ENCODE peak calls at places on chromosomes 16 and 17, in four cellular contexts. One of them, this sample, is unnamed.

GRCh38 chr17:43732961-43733360 is 25.6 kb downstream of the SOST start:
- DNase-seq in psoas muscle: no peak
- DNase-seq in mammary epithelial cell: peak
- DNase-seq in fibroblast of lung: peak
- DNase-seq in this sample: no peak

GRCh38 chr16:84237994-84238750 is 1.6 kb downstream of the KCNG4 start:
- DNase-seq in fibroblast of lung: no peak
- DNase-seq in mammary epithelial cell: no peak
- DNase-seq in psoas muscle: no peak
- DNase-seq in this sample: no peak

GRCh38 chr16:31186176-31186575 is 6.2 kb downstream of the FUS start:
- DNase-seq in mammary epithelial cell: no peak
- DNase-seq in psoas muscle: no peak
- DNase-seq in fibroblast of lung: no peak
- DNase-seq in this sample: no peak

GRCh38 chr16:80029381-80029630 is 428.8 kb upstream of the MAF start:
- DNase-seq in mammary epithelial cell: no peak
- DNase-seq in fibroblast of lung: no peak
- DNase-seq in psoas muscle: no peak
- DNase-seq in this sample: no peak

GRCh38 chr17:19578545-19578944 is 44.9 kb downstream of the SLC47A1 start:
- DNase-seq in fibroblast of lung: no peak
- DNase-seq in psoas muscle: no peak
- DNase-seq in mammary epithelial cell: no peak
- DNase-seq in this sample: no peak

GRCh38 chr16:19879241-19879792 is 5.3 kb downstream of the GPRC5B start:
- DNase-seq in fibroblast of lung: no peak
- DNase-seq in psoas muscle: no peak
- DNase-seq in mammary epithelial cell: peak
- DNase-seq in this sample: peak

GRCh38 chr17:55089955-55090573 is 121.5 kb downstream of the STXBP4 start:
- DNase-seq in mammary epithelial cell: no peak
- DNase-seq in fibroblast of lung: peak
- DNase-seq in psoas muscle: no peak
- DNase-seq in this sample: no peak

GRCh38 chr17:81315885-81316391 is 20.8 kb upstream of the SLC38A10 start:
- DNase-seq in fibroblast of lung: no peak
- DNase-seq in mammary epithelial cell: no peak
- DNase-seq in psoas muscle: no peak
- DNase-seq in this sample: no peak

GRCh38 chr17:67194134-67194533 is 50.9 kb downstream of the HELZ start:
- DNase-seq in fibroblast of lung: no peak
- DNase-seq in psoas muscle: no peak
- DNase-seq in mammary epithelial cell: no peak
- DNase-seq in this sample: no peak

GRCh38 chr17:20206591-20206990 is 197.4 kb downstream of the SPECC1 start:
- DNase-seq in psoas muscle: no peak
- DNase-seq in mammary epithelial cell: peak
- DNase-seq in fibroblast of lung: peak
- DNase-seq in this sample: no peak

GRCh38 chr17:77343031-77343866 is 202.5 kb downstream of the SEC14L1 start:
- DNase-seq in mammary epithelial cell: no peak
- DNase-seq in fibroblast of lung: no peak
- DNase-seq in psoas muscle: no peak
- DNase-seq in this sample: peak

GRCh38 chr17:33015716-33016346 is 24.2 kb downstream of the SPACA3 start:
- DNase-seq in mammary epithelial cell: peak
- DNase-seq in fibroblast of lung: no peak
- DNase-seq in psoas muscle: no peak
- DNase-seq in this sample: no peak

GRCh38 chr17:69325518-69326301 is 1.2 kb downstream of the ABCA5 start:
- DNase-seq in fibroblast of lung: no peak
- DNase-seq in psoas muscle: no peak
- DNase-seq in mammary epithelial cell: no peak
- DNase-seq in this sample: no peak

GRCh38 chr17:17204041-17204591 is 2.0 kb downstream of the PLD6 start:
- DNase-seq in mammary epithelial cell: no peak
- DNase-seq in psoas muscle: no peak
- DNase-seq in fibroblast of lung: no peak
- DNase-seq in this sample: peak

GRCh38 chr17:54891176-54891821 is 9.4 kb upstream of the TOM1L1 start:
- DNase-seq in mammary epithelial cell: peak
- DNase-seq in psoas muscle: no peak
- DNase-seq in fibroblast of lung: peak
- DNase-seq in this sample: no peak

GRCh38 chr17:30819941-30820705 is 4.4 kb downstream of the CRLF3 start:
- DNase-seq in psoas muscle: no peak
- DNase-seq in fibroblast of lung: no peak
- DNase-seq in mammary epithelial cell: no peak
- DNase-seq in this sample: no peak

GRCh38 chr17:61235821-61236197 is 163.8 kb upstream of the TBX2 start:
- DNase-seq in mammary epithelial cell: peak
- DNase-seq in psoas muscle: no peak
- DNase-seq in fibroblast of lung: peak
- DNase-seq in this sample: no peak

GRCh38 chr17:52024296-52024870 is 134.1 kb downstream of the CA10 start:
- DNase-seq in fibroblast of lung: no peak
- DNase-seq in psoas muscle: no peak
- DNase-seq in mammary epithelial cell: no peak
- DNase-seq in this sample: no peak

GRCh38 chr17:65547253-65547670 is 14.2 kb downstream of the AXIN2 start:
- DNase-seq in mammary epithelial cell: no peak
- DNase-seq in fibroblast of lung: peak
- DNase-seq in psoas muscle: peak
- DNase-seq in this sample: no peak

GRCh38 chr16:58733248-58733670 is 857 bp downstream of the GOT2 start:
- DNase-seq in mammary epithelial cell: no peak
- DNase-seq in fibroblast of lung: peak
- DNase-seq in psoas muscle: peak
- DNase-seq in this sample: no peak

GRCh38 chr16:4659363-4660353 is 33.7 kb upstream of the NUDT16L1 start:
- DNase-seq in mammary epithelial cell: no peak
- DNase-seq in psoas muscle: no peak
- DNase-seq in fibroblast of lung: no peak
- DNase-seq in this sample: no peak

GRCh38 chr17:48625502-48626201 is 506 bp downstream of the HOXB9 start:
- DNase-seq in psoas muscle: no peak
- DNase-seq in fibroblast of lung: no peak
- DNase-seq in mammary epithelial cell: peak
- DNase-seq in this sample: no peak

GRCh38 chr16:30457743-30458560 is 12.3 kb upstream of the SEPHS2 start:
- DNase-seq in mammary epithelial cell: no peak
- DNase-seq in psoas muscle: no peak
- DNase-seq in fibroblast of lung: no peak
- DNase-seq in this sample: no peak

GRCh38 chr17:44385287-44386181 is 3.9 kb downstream of the ITGA2B start:
- DNase-seq in fibroblast of lung: peak
- DNase-seq in psoas muscle: peak
- DNase-seq in mammary epithelial cell: peak
- DNase-seq in this sample: peak

GRCh38 chr17:62134397-62134796 is 69.3 kb upstream of the MED13 start:
- DNase-seq in fibroblast of lung: no peak
- DNase-seq in mammary epithelial cell: no peak
- DNase-seq in psoas muscle: no peak
- DNase-seq in this sample: no peak

GRCh38 chr17:77423589-77424451 is 283.1 kb downstream of the SEC14L1 start:
- DNase-seq in mammary epithelial cell: peak
- DNase-seq in psoas muscle: peak
- DNase-seq in fibroblast of lung: peak
- DNase-seq in this sample: peak

GRCh38 chr17:27481327-27481726 is 25.1 kb downstream of the KSR1 start:
- DNase-seq in psoas muscle: no peak
- DNase-seq in mammary epithelial cell: no peak
- DNase-seq in fibroblast of lung: no peak
- DNase-seq in this sample: no peak

GRCh38 chr17:81402530-81402941 is 7.3 kb downstream of the BAHCC1 start:
- DNase-seq in fibroblast of lung: no peak
- DNase-seq in mammary epithelial cell: no peak
- DNase-seq in psoas muscle: peak
- DNase-seq in this sample: no peak

GRCh38 chr17:4519361-4519788 is 20.7 kb downstream of the SPNS2 start:
- DNase-seq in psoas muscle: no peak
- DNase-seq in fibroblast of lung: no peak
- DNase-seq in mammary epithelial cell: no peak
- DNase-seq in this sample: peak

GRCh38 chr16:74261068-74261467 is 35.5 kb upstream of the PSMD7 start:
- DNase-seq in psoas muscle: peak
- DNase-seq in fibroblast of lung: peak
- DNase-seq in mammary epithelial cell: no peak
- DNase-seq in this sample: no peak

GRCh38 chr16:85042606-85043005 is 15.0 kb downstream of the KIAA0513 start:
- DNase-seq in mammary epithelial cell: no peak
- DNase-seq in psoas muscle: no peak
- DNase-seq in fibroblast of lung: no peak
- DNase-seq in this sample: no peak

GRCh38 chr17:21242026-21242700 is 11.0 kb downstream of the NATD1 start:
- DNase-seq in fibroblast of lung: no peak
- DNase-seq in psoas muscle: no peak
- DNase-seq in mammary epithelial cell: no peak
- DNase-seq in this sample: no peak

DNA sequence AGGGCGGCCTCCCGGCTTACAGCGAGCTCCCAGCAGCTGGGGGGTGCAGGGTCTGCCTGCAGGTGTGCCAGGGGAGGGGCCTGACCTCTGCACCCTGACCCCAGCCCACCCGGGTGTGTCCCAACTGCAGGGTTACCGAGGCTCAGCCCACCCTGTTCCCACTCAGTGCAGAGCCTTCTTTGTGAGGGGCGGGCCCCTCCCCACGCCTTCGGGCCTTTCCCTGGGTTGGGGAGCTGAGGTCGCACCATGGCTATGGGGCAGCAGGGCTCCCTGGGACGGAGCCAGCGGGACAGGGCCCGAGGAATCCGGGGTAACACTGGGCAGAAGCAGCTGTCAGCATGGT is 17.1 kb downstream of the CACNA1H start:
- DNase-seq in mammary epithelial cell: no peak
- DNase-seq in fibroblast of lung: no peak
- DNase-seq in psoas muscle: no peak
- DNase-seq in this sample: no peak
- H3K27ac ChIP-seq in mammary epithelial cell: no peak
- H3K27ac ChIP-seq in fibroblast of lung: no peak
- H3K27ac ChIP-seq in psoas muscle: no peak
- H3K27ac ChIP-seq in this sample: no peak

GRCh38 chr16:77043076-77043475 is 147.9 kb upstream of the MON1B start:
- DNase-seq in psoas muscle: no peak
- DNase-seq in mammary epithelial cell: peak
- DNase-seq in fibroblast of lung: peak
- DNase-seq in this sample: no peak
- TF ChIP-seq CTCF in psoas muscle: peak
- TF ChIP-seq CTCF in mammary epithelial cell: peak
- TF ChIP-seq CTCF in fibroblast of lung: peak
- TF ChIP-seq CTCF in this sample: no peak

DNA sequence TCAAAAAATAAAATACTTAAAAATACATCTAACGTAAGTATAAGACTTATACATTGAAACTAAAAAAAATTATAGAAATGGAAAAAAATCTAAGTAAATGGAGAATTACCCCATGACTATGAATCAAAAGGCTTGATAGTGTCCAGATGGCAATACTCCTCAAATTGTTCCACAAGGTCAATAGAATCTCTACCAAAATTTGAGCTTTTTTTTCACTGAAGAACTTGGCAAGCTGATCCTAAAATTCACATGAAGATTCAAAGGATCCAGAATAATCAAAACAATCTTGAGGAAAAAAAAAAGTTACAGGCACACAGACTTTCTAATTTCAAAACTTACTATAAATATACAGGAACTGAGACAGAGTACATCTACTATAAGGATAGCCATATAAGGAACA is 448.4 kb upstream of the CDH11 start:
- DNase-seq in mammary epithelial cell: no peak
- DNase-seq in fibroblast of lung: peak
- DNase-seq in psoas muscle: no peak
- DNase-seq in this sample: no peak
- H3K27ac ChIP-seq in mammary epithelial cell: no peak
- H3K27ac ChIP-seq in fibroblast of lung: no peak
- H3K27ac ChIP-seq in psoas muscle: no peak
- H3K27ac ChIP-seq in this sample: no peak

GRCh38 chr16:69116911-69117310 is 11.5 kb downstream of the HAS3 start:
- DNase-seq in fibroblast of lung: no peak
- DNase-seq in psoas muscle: no peak
- DNase-seq in mammary epithelial cell: no peak
- DNase-seq in this sample: no peak

GRCh38 chr16:69118468-69118867 is 13.0 kb downstream of the HAS3 start:
- DNase-seq in fibroblast of lung: no peak
- DNase-seq in psoas muscle: no peak
- DNase-seq in mammary epithelial cell: no peak
- DNase-seq in this sample: no peak

GRCh38 chr16:69119536-69119935 is 12.9 kb downstream of the CHTF8 start:
- DNase-seq in psoas muscle: no peak
- DNase-seq in mammary epithelial cell: no peak
- DNase-seq in fibroblast of lung: no peak
- DNase-seq in this sample: no peak

GRCh38 chr16:69120096-69120664 is 12.2 kb downstream of the CHTF8 start:
- DNase-seq in psoas muscle: no peak
- DNase-seq in fibroblast of lung: no peak
- DNase-seq in mammary epithelial cell: no peak
- DNase-seq in this sample: no peak

DNA sequence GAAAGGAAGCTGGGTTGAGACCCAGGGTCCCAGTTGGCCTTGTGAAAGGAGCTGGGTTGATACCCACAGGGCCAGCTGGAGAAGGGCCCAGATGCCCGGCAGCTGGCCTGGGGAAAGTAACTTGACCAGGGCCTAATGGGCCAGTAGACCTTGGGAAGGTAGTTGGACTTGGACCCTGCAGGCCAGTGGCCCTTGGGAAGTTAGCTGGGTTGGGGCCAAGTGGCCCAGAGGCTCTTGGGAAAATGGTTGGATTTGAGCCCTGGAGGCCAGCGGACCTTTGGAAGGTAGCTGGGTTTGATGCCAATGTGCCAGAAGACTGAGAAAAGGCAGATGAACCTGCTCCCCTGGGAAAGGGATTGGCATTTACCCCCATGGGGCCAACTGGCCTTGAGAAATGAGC is 13.4 kb downstream of the CHTF8 start:
- DNase-seq in fibroblast of lung: no peak
- DNase-seq in psoas muscle: no peak
- DNase-seq in mammary epithelial cell: no peak
- DNase-seq in this sample: no peak
- TF ChIP-seq CTCF in fibroblast of lung: no peak
- TF ChIP-seq CTCF in psoas muscle: no peak
- TF ChIP-seq CTCF in mammary epithelial cell: no peak
- TF ChIP-seq CTCF in this sample: no peak

This sample was measured in breast epithelium.